ENCODE peak calls at places on chromosomes 6 and 20, in four cellular contexts. One of them, this sample, is unnamed.

GRCh38 chr6:34585512-34586045 is 29.4 kb upstream of the SPDEF start:
- DNase-seq in SK-N-SH: no peak
- DNase-seq in K562: no peak
- DNase-seq in GM12878: no peak
- DNase-seq in this sample: no peak

GRCh38 chr6:140002406-140003022 is 628.1 kb upstream of the CITED2 start:
- DNase-seq in SK-N-SH: peak
- DNase-seq in K562: no peak
- DNase-seq in GM12878: no peak
- DNase-seq in this sample: no peak

GRCh38 chr6:33592595-33593413 is 12.7 kb upstream of the BAK1 start:
- DNase-seq in SK-N-SH: no peak
- DNase-seq in K562: no peak
- DNase-seq in GM12878: peak
- DNase-seq in this sample: no peak

GRCh38 chr20:208937-209566 is 18.0 kb upstream of the DEFB129 start:
- DNase-seq in SK-N-SH: peak
- DNase-seq in K562: peak
- DNase-seq in GM12878: no peak
- DNase-seq in this sample: peak

GRCh38 chr6:147390909-147391536 is 117.5 kb upstream of the SAMD5 start:
- DNase-seq in SK-N-SH: no peak
- DNase-seq in K562: peak
- DNase-seq in GM12878: no peak
- DNase-seq in this sample: peak

GRCh38 chr6:166989427-166990034 is 9.7 kb upstream of the CEP43 start:
- DNase-seq in SK-N-SH: peak
- DNase-seq in K562: peak
- DNase-seq in GM12878: no peak
- DNase-seq in this sample: no peak

GRCh38 chr6:40999498-41000070 is 39.4 kb downstream of the UNC5CL start:
- DNase-seq in SK-N-SH: peak
- DNase-seq in K562: peak
- DNase-seq in GM12878: peak
- DNase-seq in this sample: peak

GRCh38 chr6:143247586-143247985 is 186.9 kb downstream of the AIG1 start:
- DNase-seq in SK-N-SH: no peak
- DNase-seq in K562: no peak
- DNase-seq in GM12878: no peak
- DNase-seq in this sample: no peak

GRCh38 chr6:68723128-68723527 is 88.0 kb downstream of the ADGRB3 start:
- DNase-seq in SK-N-SH: no peak
- DNase-seq in K562: no peak
- DNase-seq in GM12878: no peak
- DNase-seq in this sample: no peak

GRCh38 chr6:158039571-158040050 is 57.9 kb downstream of the SYNJ2 start:
- DNase-seq in SK-N-SH: no peak
- DNase-seq in K562: peak
- DNase-seq in GM12878: no peak
- DNase-seq in this sample: peak

GRCh38 chr6:35220711-35221110 is 7.0 kb downstream of the SCUBE3 start:
- DNase-seq in SK-N-SH: no peak
- DNase-seq in K562: no peak
- DNase-seq in GM12878: no peak
- DNase-seq in this sample: no peak

GRCh38 chr6:40874495-40874894 is 164.5 kb downstream of the UNC5CL start:
- DNase-seq in SK-N-SH: no peak
- DNase-seq in K562: no peak
- DNase-seq in GM12878: no peak
- DNase-seq in this sample: peak

GRCh38 chr6:2984738-2985381 is 13.5 kb upstream of the SERPINB6 start:
- DNase-seq in SK-N-SH: no peak
- DNase-seq in K562: no peak
- DNase-seq in GM12878: no peak
- DNase-seq in this sample: no peak

DNA sequence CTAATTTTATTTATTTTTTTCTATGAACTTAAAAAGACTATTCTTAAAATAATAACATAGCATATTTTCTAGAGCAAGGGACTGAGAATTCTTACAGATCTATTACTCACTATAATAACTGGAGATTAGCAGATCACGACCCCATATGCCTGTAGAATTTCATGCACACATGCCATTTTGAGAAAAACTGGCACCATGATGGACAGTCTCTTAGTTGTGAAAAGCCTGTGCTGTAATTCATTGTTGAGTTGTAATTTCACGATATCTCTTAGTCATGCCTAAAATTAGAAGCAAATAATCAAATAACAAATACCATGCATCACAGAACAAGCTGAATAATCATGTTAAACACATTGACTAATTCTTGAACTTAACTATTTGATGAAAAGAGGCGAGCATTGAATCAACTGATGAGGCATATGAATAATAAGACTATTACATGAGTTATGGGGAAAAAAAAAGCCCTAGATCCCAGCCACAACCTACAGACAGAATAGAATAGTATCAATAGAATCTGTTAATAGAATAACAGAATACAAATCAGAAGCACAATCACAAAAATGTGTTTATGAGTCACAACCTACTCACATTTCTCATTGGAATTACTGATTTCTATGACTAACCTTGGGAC is 14.3 kb upstream of the RNF217 start:
- DNase-seq in SK-N-SH: no peak
- DNase-seq in K562: no peak
- DNase-seq in GM12878: no peak
- DNase-seq in this sample: no peak
- TF ChIP-seq MAX in SK-N-SH: no peak
- TF ChIP-seq MAX in K562: no peak
- TF ChIP-seq MAX in GM12878: no peak
- TF ChIP-seq MAX in this sample: no peak

DNA sequence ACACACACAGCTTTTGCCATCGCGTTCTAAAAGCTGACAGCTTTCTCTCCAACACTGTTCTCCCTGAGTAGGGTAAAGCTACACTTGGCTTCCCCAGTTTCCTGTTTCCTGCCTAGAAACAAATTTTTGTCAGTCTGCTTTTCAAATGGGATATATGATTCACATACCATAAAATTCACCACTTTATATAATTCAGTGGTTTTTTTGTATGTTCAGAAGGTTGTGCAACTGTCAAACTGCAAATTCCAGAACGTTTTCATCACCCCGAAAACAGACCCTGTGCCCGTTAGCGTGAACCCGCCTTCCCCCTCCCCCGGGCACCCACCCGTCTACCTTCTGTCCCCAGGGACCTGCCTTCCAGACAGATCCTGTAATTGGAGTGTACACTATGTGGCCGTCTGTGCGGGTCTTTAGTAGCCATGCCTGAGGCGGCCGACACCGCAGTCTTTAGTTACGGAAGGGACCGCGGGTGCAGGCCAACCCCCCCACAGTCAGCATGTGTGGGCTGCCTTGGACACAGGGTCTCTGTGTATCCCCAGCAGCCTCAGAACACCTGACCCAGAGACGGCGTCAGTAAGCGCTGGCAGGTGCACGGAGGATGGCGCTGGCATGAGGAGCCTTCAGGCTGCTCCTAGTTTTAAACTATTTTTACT is 16.6 kb downstream of the HRH3 start:
- DNase-seq in SK-N-SH: no peak
- DNase-seq in K562: no peak
- DNase-seq in GM12878: no peak
- DNase-seq in this sample: no peak
- TF ChIP-seq RCOR1 in SK-N-SH: no peak
- TF ChIP-seq RCOR1 in K562: no peak
- TF ChIP-seq RCOR1 in GM12878: no peak
- TF ChIP-seq RCOR1 in this sample: no peak

GRCh38 chr20:50248104-50248631 is 57.5 kb downstream of the CEBPB start:
- DNase-seq in SK-N-SH: no peak
- DNase-seq in K562: peak
- DNase-seq in GM12878: no peak
- DNase-seq in this sample: no peak
- TF ChIP-seq MAX in SK-N-SH: no peak
- TF ChIP-seq MAX in K562: peak
- TF ChIP-seq MAX in GM12878: no peak
- TF ChIP-seq MAX in this sample: no peak

GRCh38 chr6:10441004-10441654 is 26.3 kb upstream of the TFAP2A start:
- DNase-seq in SK-N-SH: no peak
- DNase-seq in K562: no peak
- DNase-seq in GM12878: no peak
- DNase-seq in this sample: peak
- TF ChIP-seq RCOR1 in SK-N-SH: no peak
- TF ChIP-seq RCOR1 in K562: no peak
- TF ChIP-seq RCOR1 in GM12878: no peak
- TF ChIP-seq RCOR1 in this sample: no peak

This sample was measured in A549.